ENCODE peak calls at places on chromosome 2, in four cellular contexts. K is neural crest cell, G is lower leg skin, T is kidney epithelial cell. A is an unnamed sample.

GRCh38 chr2:39696072-39696471 is 30.4 kb downstream of the TMEM178A start:
- DNase-seq in K (no peak), G (no peak), T (peak), A (no peak)

GRCh38 chr2:216803803-216804202 is 56.1 kb downstream of the TNP1 start:
- DNase-seq in K (no peak), G (no peak), T (no peak), A (no peak)

GRCh38 chr2:5665066-5665465 is 27.1 kb upstream of the SOX11 start:
- DNase-seq in K (no peak), G (no peak), T (no peak), A (no peak)

GRCh38 chr2:152466925-152467676 is 132.1 kb downstream of the FMNL2 start:
- DNase-seq in K (no peak), G (peak), T (no peak), A (no peak)

GRCh38 chr2:11540148-11540995 is 6.5 kb downstream of the GREB1 start:
- DNase-seq in K (no peak), G (no peak), T (no peak), A (no peak)

GRCh38 chr2:12923907-12924610 is 207.3 kb downstream of the TRIB2 start:
- DNase-seq in K (no peak), G (no peak), T (no peak), A (no peak)

GRCh38 chr2:217045725-217046475 is 186.0 kb upstream of the TNP1 start:
- DNase-seq in K (no peak), G (no peak), T (no peak), A (no peak)

GRCh38 chr2:8680931-8681760 is 710 bp upstream of the ID2 start:
- DNase-seq in K (peak), G (peak), T (no peak), A (peak)

GRCh38 chr2:197198890-197199289 is 111.7 kb downstream of the ANKRD44 start:
- DNase-seq in K (no peak), G (no peak), T (no peak), A (no peak)

GRCh38 chr2:240477916-240478315 is 42.5 kb downstream of the GPC1 start:
- DNase-seq in K (no peak), G (peak), T (no peak), A (no peak)

GRCh38 chr2:109210431-109211200 is 81.6 kb downstream of the SH3RF3 start:
- DNase-seq in K (no peak), G (peak), T (no peak), A (no peak)

GRCh38 chr2:40760071-40760666 is 308.3 kb upstream of the SLC8A1 start:
- DNase-seq in K (no peak), G (no peak), T (no peak), A (peak)

GRCh38 chr2:154952346-154953010 is 254.0 kb downstream of the KCNJ3 start:
- DNase-seq in K (no peak), G (no peak), T (no peak), A (no peak)

GRCh38 chr2:233453916-233454315 is 99.6 kb downstream of the DGKD start:
- DNase-seq in K (no peak), G (no peak), T (no peak), A (no peak)

GRCh38 chr2:200618590-200619021 is 32.8 kb downstream of the AOX1 start:
- DNase-seq in K (no peak), G (no peak), T (no peak), A (no peak)

GRCh38 chr2:43179947-43180346 is 46.5 kb downstream of the ZFP36L2 start:
- DNase-seq in K (no peak), G (no peak), T (no peak), A (no peak)

GRCh38 chr2:53035153-53035552 is 732.5 kb upstream of the CHAC2 start:
- DNase-seq in K (no peak), G (no peak), T (no peak), A (no peak)

GRCh38 chr2:53036196-53036595 is 731.4 kb upstream of the CHAC2 start:
- DNase-seq in K (no peak), G (no peak), T (no peak), A (no peak)

GRCh38 chr2:53040536-53041229 is 726.9 kb upstream of the CHAC2 start:
- DNase-seq in K (no peak), G (no peak), T (no peak), A (no peak)
- TF ChIP-seq CTCF in K (peak), G (no peak), T (peak), A (peak)

GRCh38 chr2:224885836-224886547 is 156.3 kb downstream of the DOCK10 start:
- DNase-seq in K (no peak), G (no peak), T (no peak), A (no peak)

GRCh38 chr2:224890407-224890806 is 151.9 kb downstream of the DOCK10 start:
- DNase-seq in K (no peak), G (no peak), T (no peak), A (no peak)

GRCh38 chr2:224885295-224885694 is 157.0 kb downstream of the DOCK10 start:
- DNase-seq in K (no peak), G (no peak), T (no peak), A (no peak)

GRCh38 chr2:224884188-224884587 is 158.1 kb downstream of the DOCK10 start:
- DNase-seq in K (no peak), G (no peak), T (no peak), A (no peak)

GRCh38 chr2:224887159-224887558 is 155.1 kb downstream of the DOCK10 start:
- DNase-seq in K (no peak), G (no peak), T (no peak), A (no peak)
- TF ChIP-seq CTCF in K (no peak), G (no peak), T (no peak), A (no peak)

DNA sequence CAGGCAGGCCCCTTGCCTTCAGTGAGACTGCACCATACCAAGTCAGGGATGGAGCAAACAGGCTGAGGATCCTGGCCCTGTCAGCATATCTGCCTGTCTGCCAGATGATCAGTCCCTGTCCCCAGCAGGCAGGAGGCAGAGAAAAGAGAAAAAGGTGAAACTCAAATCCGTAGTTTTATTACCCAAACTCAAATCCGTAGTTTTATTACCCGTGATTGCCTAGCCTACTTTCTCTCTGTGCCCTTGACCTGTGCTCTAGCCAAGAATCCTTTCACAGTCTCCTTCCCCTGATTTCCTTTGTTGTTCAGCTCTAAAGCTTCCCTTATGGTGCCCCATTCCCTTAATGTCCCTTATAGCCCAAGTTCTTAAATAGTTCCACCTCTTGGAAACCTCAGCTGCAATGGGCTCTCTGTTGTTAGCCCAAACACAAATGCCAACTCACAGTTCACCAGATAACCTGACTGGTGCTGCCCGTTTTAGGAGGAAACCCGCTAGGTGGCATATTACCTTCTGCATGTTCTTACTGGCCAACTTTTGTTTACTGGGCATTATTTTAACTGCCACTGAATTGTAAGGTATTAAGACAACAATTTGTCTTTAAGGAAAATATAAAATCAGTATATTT is 125.6 kb upstream of the FZD5 start:
- DNase-seq in K (no peak), G (no peak), T (no peak), A (no peak)
- TF ChIP-seq CTCF in K (no peak), G (no peak), T (no peak), A (no peak)

DNA sequence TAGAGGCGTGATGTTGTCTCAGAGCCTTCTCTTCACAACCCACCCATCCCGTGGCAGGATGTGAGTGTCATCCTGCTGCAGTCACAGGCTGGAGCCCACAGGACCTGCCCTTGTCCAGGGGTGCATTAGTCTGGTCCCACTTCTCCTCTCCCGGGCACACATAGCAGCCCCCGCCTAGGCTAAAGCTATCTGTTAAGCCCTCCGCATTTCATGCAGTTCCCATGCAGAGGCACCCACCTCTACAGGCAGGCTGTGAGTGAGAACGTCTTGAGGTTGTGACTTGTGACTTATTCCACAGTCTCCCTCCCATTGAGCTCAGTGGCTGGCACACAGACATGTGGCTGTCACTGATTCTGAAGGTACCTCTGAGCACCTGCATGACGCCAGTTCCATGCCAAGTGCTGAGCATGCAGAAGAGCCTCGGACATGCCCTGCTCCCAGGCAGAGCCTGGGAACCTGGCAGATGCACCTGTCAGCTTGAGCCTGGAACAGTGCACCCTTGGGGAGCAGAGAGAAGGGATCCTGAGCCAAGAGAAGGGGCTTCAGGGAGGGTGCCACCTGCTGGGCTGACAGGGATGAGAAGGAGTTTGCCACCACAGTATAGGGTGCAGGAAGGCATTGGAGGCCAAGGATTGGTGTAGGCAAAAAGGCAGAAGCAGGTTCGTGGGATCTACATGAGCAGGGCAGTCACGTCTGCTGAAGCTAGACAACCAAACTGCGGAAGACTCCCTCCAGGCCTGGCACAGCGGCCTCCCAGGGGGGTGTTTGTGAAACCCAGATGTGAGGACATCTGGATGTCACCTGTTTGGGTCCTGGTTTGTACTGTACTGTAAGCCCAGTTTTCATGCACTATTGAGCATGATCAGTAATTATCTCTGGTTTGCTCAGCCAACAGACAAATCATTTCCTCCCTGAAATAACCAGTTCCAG is 213.6 kb downstream of the GLI2 start:
- DNase-seq in K (no peak), G (no peak), T (no peak), A (no peak)
- TF ChIP-seq CTCF in K (peak), G (no peak), T (peak), A (peak)

DNA sequence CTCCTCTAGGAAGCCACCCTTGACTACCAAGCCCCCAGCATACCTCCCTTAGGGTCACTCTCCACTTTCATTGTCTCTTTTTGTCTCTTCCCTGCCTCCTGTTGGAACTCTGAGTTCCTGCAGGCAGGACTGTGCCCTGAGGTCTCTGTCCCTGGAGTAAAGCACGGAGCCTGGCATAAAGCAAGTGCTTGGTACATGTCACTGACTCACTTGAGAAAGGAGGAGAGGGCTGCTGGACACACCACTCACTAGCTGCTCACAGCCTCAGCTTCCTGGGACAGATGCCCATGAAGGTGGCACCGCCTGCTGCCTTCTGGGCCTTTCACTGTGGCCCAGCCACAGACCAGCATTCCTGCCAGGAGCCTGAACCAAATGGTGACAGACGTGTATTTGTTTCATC is 64.4 kb downstream of the RPIA start:
- DNase-seq in K (no peak), G (no peak), T (no peak), A (no peak)
- TF ChIP-seq CTCF in K (no peak), G (no peak), T (no peak), A (no peak)

A was measured in progenitor cell of endocrine pancreas.